ENCODE peak calls at places on chromosomes 11 and 22, in four cellular contexts. W is HCT116, U is HepG2, K is K562. A is an unnamed sample.

GRCh38 chr11:3977078-3977477 is 117.5 kb upstream of the RRM1 start:
- DNase-seq in W (no peak), U (no peak), K (peak), A (no peak)

GRCh38 chr22:19576460-19577421 is 52.5 kb upstream of the CLDN5 start:
- DNase-seq in W (no peak), U (no peak), K (peak), A (no peak)

GRCh38 chr11:88281317-88281712 is 56.2 kb downstream of the CTSC start:
- DNase-seq in W (no peak), U (no peak), K (no peak), A (no peak)

GRCh38 chr11:17161515-17161914 is 46.3 kb downstream of the PIK3C2A start:
- DNase-seq in W (no peak), U (no peak), K (no peak), A (no peak)

GRCh38 chr11:45887587-45887986 is 2.1 kb downstream of the MAPK8IP1 start:
- DNase-seq in W (no peak), U (no peak), K (no peak), A (no peak)

GRCh38 chr11:8779107-8779506 is 96.5 kb downstream of the RPL27A start:
- DNase-seq in W (no peak), U (no peak), K (no peak), A (no peak)

GRCh38 chr22:26812731-26813130 is 155.3 kb downstream of the MIAT start:
- DNase-seq in W (no peak), U (no peak), K (no peak), A (no peak)

GRCh38 chr11:123381817-123382554 is 48.1 kb upstream of the GRAMD1B start:
- DNase-seq in W (no peak), U (no peak), K (no peak), A (no peak)

GRCh38 chr11:33999393-33999792 is 52.1 kb upstream of the CAPRIN1 start:
- DNase-seq in W (no peak), U (no peak), K (no peak), A (no peak)

GRCh38 chr11:67558084-67558772 is 25.4 kb upstream of the GSTP1 start:
- DNase-seq in W (no peak), U (peak), K (no peak), A (no peak)

GRCh38 chr11:69371731-69372588 is 78.0 kb downstream of the MYEOV start:
- DNase-seq in W (no peak), U (no peak), K (no peak), A (no peak)

GRCh38 chr11:27218498-27219038 is 144.4 kb downstream of the CCDC34 start:
- DNase-seq in W (no peak), U (no peak), K (no peak), A (no peak)

GRCh38 chr22:31743871-31744270 is 6.1 kb downstream of the PRR14L start:
- DNase-seq in W (no peak), U (no peak), K (no peak), A (no peak)

GRCh38 chr11:124938206-124938765 is 2.4 kb upstream of the HEPACAM start:
- DNase-seq in W (no peak), U (peak), K (no peak), A (no peak)

GRCh38 chr22:44192098-44192810 is 11.5 kb downstream of the PARVG start:
- DNase-seq in W (peak), U (no peak), K (peak), A (no peak)

GRCh38 chr11:35919244-35919643 is 24.6 kb upstream of the LDLRAD3 start:
- DNase-seq in W (no peak), U (no peak), K (no peak), A (no peak)

GRCh38 chr22:44545773-44546172 is 47.7 kb upstream of the RTL6 start:
- DNase-seq in W (no peak), U (no peak), K (no peak), A (no peak)

GRCh38 chr22:30276041-30276440 is 9.4 kb upstream of the OSM start:
- DNase-seq in W (no peak), U (no peak), K (no peak), A (no peak)

GRCh38 chr22:47608421-47608820 is 846.0 kb downstream of the TBC1D22A start:
- DNase-seq in W (no peak), U (no peak), K (no peak), A (no peak)

GRCh38 chr11:119055901-119056300 is 1.1 kb downstream of the HYOU1 start:
- DNase-seq in W (peak), U (peak), K (no peak), A (no peak)

GRCh38 chr11:9347100-9347499 is 32.7 kb upstream of the TMEM41B start:
- DNase-seq in W (no peak), U (no peak), K (peak), A (no peak)

GRCh38 chr11:17381156-17381555 is 7.3 kb downstream of the KCNJ11 start:
- DNase-seq in W (no peak), U (no peak), K (no peak), A (no peak)

GRCh38 chr22:35102663-35103062 is 36.7 kb downstream of the ISX start:
- DNase-seq in W (no peak), U (no peak), K (peak), A (no peak)

GRCh38 chr22:20118572-20119020 is 1.6 kb upstream of the TRMT2A start:
- DNase-seq in W (no peak), U (no peak), K (peak), A (no peak)

GRCh38 chr22:31138126-31138525 is 2.2 kb downstream of the PLA2G3 start:
- DNase-seq in W (no peak), U (no peak), K (no peak), A (no peak)

GRCh38 chr11:109422755-109423113 is 744 bp downstream of the C11orf87 start:
- DNase-seq in W (no peak), U (no peak), K (no peak), A (no peak)

GRCh38 chr11:93051181-93051580 is 81.7 kb downstream of the MTNR1B start:
- DNase-seq in W (no peak), U (no peak), K (no peak), A (no peak)

GRCh38 chr22:19641254-19641982 is 72.9 kb upstream of the SEPTIN5 start:
- DNase-seq in W (peak), U (no peak), K (peak), A (no peak)

GRCh38 chr11:79413258-79413657 is 27.6 kb downstream of the TENM4 start:
- DNase-seq in W (no peak), U (no peak), K (no peak), A (no peak)

GRCh38 chr22:32803020-32803758 is 1.7 kb downstream of the TIMP3 start:
- DNase-seq in W (no peak), U (no peak), K (no peak), A (no peak)

GRCh38 chr22:32805586-32805881 is 4.0 kb downstream of the TIMP3 start:
- DNase-seq in W (no peak), U (no peak), K (no peak), A (no peak)

GRCh38 chr22:32802291-32802826 is 854 bp downstream of the TIMP3 start:
- DNase-seq in W (no peak), U (no peak), K (no peak), A (no peak)

GRCh38 chr22:32804823-32805585 is 3.5 kb downstream of the TIMP3 start:
- DNase-seq in W (no peak), U (no peak), K (no peak), A (no peak)

GRCh38 chr22:32804036-32804435 is 2.5 kb downstream of the TIMP3 start:
- DNase-seq in W (no peak), U (no peak), K (no peak), A (no peak)
- H3K4me3 ChIP-seq in W (no peak), U (no peak), K (no peak), A (no peak)

GRCh38 chr11:129768356-129768755 is 47.3 kb upstream of the TMEM45B start:
- DNase-seq in W (no peak), U (peak), K (no peak), A (no peak)
- TF ChIP-seq TCF7L2 in W (no peak), U (no peak), K (no peak), A (no peak)

DNA sequence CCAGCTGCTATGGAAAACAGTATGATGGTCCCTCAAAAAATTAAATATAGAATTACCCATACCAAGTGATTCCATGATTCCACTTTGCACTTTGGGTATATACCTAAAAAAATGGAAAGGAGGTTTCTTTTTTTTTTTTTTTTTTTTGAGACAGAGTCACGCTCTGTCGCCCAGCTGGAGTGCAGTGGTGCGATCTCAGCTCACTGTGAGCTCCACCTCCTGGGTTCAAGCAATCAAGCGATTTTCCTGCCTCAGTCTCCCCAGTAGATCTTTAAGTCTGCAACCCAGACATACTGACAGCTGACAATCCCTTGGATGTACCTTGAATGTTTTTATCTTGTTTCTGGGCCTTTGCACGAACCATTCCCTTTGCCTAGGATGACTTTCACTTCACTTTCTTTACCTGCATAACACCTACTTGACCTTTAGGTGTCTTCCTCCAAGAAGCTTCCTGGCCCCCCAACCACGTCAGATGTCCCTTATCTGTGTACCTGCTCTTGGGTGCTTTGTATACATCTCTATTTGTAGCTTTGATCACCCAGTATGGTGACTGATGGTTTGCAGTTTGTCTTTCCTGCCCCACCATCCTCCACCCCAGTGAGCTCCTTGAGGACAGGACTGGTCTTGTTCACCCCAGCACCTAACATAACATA is 11.6 kb downstream of the UCP3 start:
- DNase-seq in W (no peak), U (no peak), K (no peak), A (no peak)
- H3K4me3 ChIP-seq in W (no peak), U (no peak), K (no peak), A (no peak)

GRCh38 chr22:36430863-36431262 is 43.1 kb upstream of the MYH9 start:
- DNase-seq in W (no peak), U (peak), K (peak), A (no peak)
- TF ChIP-seq TCF7L2 in W (no peak), U (no peak), K (no peak), A (no peak)

DNA sequence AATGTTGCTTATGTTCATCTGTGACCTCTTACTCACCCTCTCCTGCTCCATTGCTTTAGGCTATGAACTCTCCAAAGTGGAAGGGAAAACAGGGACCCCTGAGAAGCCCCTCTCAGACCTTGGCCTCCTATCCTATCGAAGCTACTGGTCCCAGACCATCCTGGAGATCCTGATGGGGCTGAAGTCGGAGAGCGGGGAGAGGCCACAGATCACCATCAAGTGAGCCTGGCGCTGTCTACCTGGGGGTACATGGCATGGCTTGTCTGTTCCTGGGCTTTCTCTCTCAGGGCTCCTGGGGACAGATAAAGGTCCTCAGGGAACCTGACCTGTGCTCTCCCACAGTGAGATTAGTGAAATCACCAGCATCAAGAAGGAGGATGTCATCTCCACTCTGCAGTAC is 2.1 kb downstream of the RNASEH2C start:
- DNase-seq in W (no peak), U (no peak), K (no peak), A (no peak)
- H3K4me3 ChIP-seq in W (no peak), U (no peak), K (no peak), A (peak)

DNA sequence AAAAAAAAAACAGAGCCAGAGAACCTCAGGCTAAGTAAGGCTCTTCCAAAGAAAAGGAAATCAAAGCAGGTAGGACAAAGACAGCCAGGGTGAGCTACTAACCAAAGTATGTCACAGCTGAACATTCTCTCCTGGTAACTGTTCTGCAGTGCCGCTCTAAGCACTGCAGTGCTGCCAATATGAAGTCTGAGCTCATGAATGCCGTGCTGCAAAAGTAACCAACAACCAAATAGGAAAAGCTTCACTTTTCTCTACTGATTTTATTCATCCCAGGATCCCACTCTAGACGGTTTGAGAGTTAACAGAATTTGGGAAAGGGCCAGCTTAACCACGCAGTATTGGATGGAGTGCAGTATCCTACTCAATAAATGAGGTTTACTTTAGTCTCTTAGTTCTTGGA is 3.5 kb downstream of the SIK3 start:
- DNase-seq in W (no peak), U (no peak), K (no peak), A (no peak)
- TF ChIP-seq TCF7L2 in W (no peak), U (no peak), K (no peak), A (no peak)

DNA sequence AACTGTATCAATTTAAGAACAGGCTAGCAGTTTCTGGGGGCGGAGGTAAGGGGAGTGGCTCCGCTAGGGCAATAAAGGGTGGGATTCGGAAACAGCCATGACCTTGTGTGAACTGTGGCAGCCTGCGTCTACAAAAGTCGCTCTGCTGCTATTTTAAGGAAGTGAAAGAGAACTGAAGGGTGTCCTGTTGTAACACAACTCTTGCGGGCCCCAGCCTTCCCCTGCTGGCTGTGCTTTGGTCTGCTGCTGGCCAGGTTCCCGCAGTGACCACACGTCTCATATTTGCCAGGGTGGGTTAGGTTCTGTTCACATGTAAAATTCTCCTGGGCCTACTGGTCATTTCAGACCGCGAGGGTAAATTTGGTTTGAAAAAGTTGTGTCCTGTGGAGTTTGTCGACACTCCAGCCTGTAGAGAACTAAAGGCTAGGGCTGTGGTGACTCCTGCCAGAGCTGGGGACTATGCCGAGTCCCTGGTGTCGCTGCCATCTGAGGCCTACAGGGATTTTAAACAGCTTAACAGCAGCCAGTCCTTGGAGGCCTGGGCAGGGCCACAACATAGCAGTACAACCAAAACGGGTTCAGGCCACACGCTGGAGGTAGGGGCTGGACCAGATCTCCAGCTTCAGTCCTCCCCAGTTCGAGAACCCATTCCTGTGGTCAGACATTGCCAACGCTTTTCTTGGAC is 1.1 kb upstream of the PPFIBP2 start:
- DNase-seq in W (no peak), U (peak), K (peak), A (no peak)
- H3K4me3 ChIP-seq in W (peak), U (peak), K (peak), A (peak)

DNA sequence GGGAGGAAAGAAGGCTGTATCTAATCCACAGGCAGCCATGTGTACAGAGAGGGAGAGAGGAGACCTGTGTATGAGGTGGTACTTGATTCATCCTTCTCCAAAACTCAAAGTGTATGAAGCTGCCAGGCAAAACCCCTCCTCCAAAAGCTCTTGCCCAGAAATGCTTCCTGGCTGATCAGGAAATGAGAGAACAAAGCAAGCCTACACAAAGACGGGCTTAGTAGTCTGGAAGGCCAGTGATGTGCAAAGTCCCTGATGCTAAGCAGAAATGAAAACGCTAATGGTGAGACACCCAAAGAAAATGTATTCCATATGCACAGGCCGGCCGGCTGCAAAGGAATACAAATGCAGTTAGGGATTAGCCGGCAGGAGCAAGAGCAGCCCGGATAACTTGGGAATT is 234.9 kb upstream of the CADM1 start:
- DNase-seq in W (no peak), U (no peak), K (no peak), A (no peak)
- TF ChIP-seq TCF7L2 in W (no peak), U (no peak), K (no peak), A (no peak)

DNA sequence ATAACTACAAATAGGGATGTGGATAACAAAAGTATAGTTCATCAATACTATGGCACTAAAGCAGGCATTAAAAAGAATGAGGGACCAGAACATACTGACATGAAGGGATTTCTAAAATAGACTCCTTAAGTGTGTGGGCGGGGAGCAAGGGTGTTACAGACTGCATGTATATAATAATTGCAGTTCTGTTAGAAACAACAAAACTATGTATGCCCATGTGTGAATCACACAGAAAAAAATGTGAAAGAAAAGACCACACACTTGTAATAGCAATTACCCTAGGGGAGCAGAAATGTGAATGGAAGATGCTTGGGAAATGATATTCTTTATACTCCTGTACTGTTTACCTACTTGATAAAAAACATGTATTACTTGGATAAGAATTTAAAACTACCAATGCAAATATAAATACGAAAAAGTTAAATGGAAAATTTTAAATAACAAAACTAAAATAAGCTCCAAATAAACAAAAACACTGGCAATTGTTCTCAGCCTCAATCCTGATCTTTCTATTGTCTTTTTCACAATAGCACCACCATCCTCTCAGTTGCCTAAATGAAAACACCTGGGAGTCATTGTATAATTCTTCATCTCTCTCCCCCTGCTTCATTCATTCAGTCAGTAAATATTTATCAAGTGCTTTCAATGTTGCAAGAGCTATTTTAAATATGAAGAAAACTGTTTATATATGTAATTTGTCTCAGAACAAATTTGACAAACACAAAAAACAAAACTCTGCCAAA is 129.8 kb downstream of the FCHSD2 start:
- DNase-seq in W (no peak), U (no peak), K (no peak), A (no peak)
- H3K4me3 ChIP-seq in W (no peak), U (no peak), K (no peak), A (no peak)

GRCh38 chr22:23168381-23169031 is 11.8 kb upstream of the BCR start:
- DNase-seq in W (no peak), U (no peak), K (no peak), A (no peak)
- TF ChIP-seq TCF7L2 in W (no peak), U (no peak), K (no peak), A (no peak)